ENCODE peak calls at places on chromosomes 5 and 9, in four cellular contexts. One of them, this sample, is unnamed.

GRCh38 chr5:145936401-145937131 is at the start of gene SH3RF2:
- DNase-seq in astrocyte of the hippocampus: peak
- DNase-seq in ecto neural progenitor cell: peak
- DNase-seq in tibial nerve: peak
- DNase-seq in this sample: peak

GRCh38 chr9:136135326-136136126 is 16.9 kb upstream of the TMEM250 start:
- DNase-seq in astrocyte of the hippocampus: no peak
- DNase-seq in ecto neural progenitor cell: no peak
- DNase-seq in tibial nerve: no peak
- DNase-seq in this sample: no peak

GRCh38 chr9:109914280-109915027 is 134.5 kb downstream of the PALM2AKAP2 start:
- DNase-seq in astrocyte of the hippocampus: peak
- DNase-seq in ecto neural progenitor cell: no peak
- DNase-seq in tibial nerve: no peak
- DNase-seq in this sample: peak

GRCh38 chr9:99690573-99690972 is 131.1 kb upstream of the NR4A3 start:
- DNase-seq in astrocyte of the hippocampus: peak
- DNase-seq in ecto neural progenitor cell: no peak
- DNase-seq in tibial nerve: peak
- DNase-seq in this sample: no peak

GRCh38 chr5:103561670-103562069 is 919 bp downstream of the NUDT12 start:
- DNase-seq in astrocyte of the hippocampus: peak
- DNase-seq in ecto neural progenitor cell: no peak
- DNase-seq in tibial nerve: no peak
- DNase-seq in this sample: no peak

GRCh38 chr9:25658587-25658986 is 19.7 kb downstream of the TUSC1 start:
- DNase-seq in astrocyte of the hippocampus: no peak
- DNase-seq in ecto neural progenitor cell: no peak
- DNase-seq in tibial nerve: no peak
- DNase-seq in this sample: no peak

GRCh38 chr5:10351199-10351881 is 2.2 kb upstream of the MARCHF6 start:
- DNase-seq in astrocyte of the hippocampus: peak
- DNase-seq in ecto neural progenitor cell: no peak
- DNase-seq in tibial nerve: no peak
- DNase-seq in this sample: peak

GRCh38 chr9:87007711-87008360 is 60.5 kb upstream of the GAS1 start:
- DNase-seq in astrocyte of the hippocampus: peak
- DNase-seq in ecto neural progenitor cell: no peak
- DNase-seq in tibial nerve: no peak
- DNase-seq in this sample: no peak

GRCh38 chr5:9774472-9775079 is 144.4 kb upstream of the TAS2R1 start:
- DNase-seq in astrocyte of the hippocampus: peak
- DNase-seq in ecto neural progenitor cell: no peak
- DNase-seq in tibial nerve: no peak
- DNase-seq in this sample: no peak

GRCh38 chr9:84140535-84141101 is 160.0 kb downstream of the RMI1 start:
- DNase-seq in astrocyte of the hippocampus: peak
- DNase-seq in ecto neural progenitor cell: peak
- DNase-seq in tibial nerve: no peak
- DNase-seq in this sample: no peak

GRCh38 chr5:39759696-39760095 is 334.9 kb upstream of the DAB2 start:
- DNase-seq in astrocyte of the hippocampus: no peak
- DNase-seq in ecto neural progenitor cell: no peak
- DNase-seq in tibial nerve: no peak
- DNase-seq in this sample: no peak

GRCh38 chr9:88722753-88723152 is 187.8 kb downstream of the NXNL2 start:
- DNase-seq in astrocyte of the hippocampus: peak
- DNase-seq in ecto neural progenitor cell: no peak
- DNase-seq in tibial nerve: no peak
- DNase-seq in this sample: no peak

GRCh38 chr9:121888438-121888775 is 204.7 kb downstream of the TTLL11 start:
- DNase-seq in astrocyte of the hippocampus: peak
- DNase-seq in ecto neural progenitor cell: no peak
- DNase-seq in tibial nerve: no peak
- DNase-seq in this sample: peak

GRCh38 chr9:22817181-22817580 is 370.6 kb downstream of the DMRTA1 start:
- DNase-seq in astrocyte of the hippocampus: peak
- DNase-seq in ecto neural progenitor cell: no peak
- DNase-seq in tibial nerve: no peak
- DNase-seq in this sample: peak

GRCh38 chr9:134208981-134209725 is 44.8 kb upstream of the RNU6ATAC start:
- DNase-seq in astrocyte of the hippocampus: no peak
- DNase-seq in ecto neural progenitor cell: no peak
- DNase-seq in tibial nerve: no peak
- DNase-seq in this sample: no peak

GRCh38 chr5:1937590-1937989 is 54.9 kb upstream of the IRX4 start:
- DNase-seq in astrocyte of the hippocampus: no peak
- DNase-seq in ecto neural progenitor cell: no peak
- DNase-seq in tibial nerve: no peak
- DNase-seq in this sample: no peak

GRCh38 chr9:71758785-71759184 is 9.5 kb downstream of the CEMIP2 start:
- DNase-seq in astrocyte of the hippocampus: peak
- DNase-seq in ecto neural progenitor cell: no peak
- DNase-seq in tibial nerve: no peak
- DNase-seq in this sample: no peak

GRCh38 chr9:68979538-68980314 is 34.2 kb downstream of the PRKACG start:
- DNase-seq in astrocyte of the hippocampus: no peak
- DNase-seq in ecto neural progenitor cell: no peak
- DNase-seq in tibial nerve: no peak
- DNase-seq in this sample: no peak

GRCh38 chr9:306907-307306 is 92.2 kb downstream of the DOCK8 start:
- DNase-seq in astrocyte of the hippocampus: no peak
- DNase-seq in ecto neural progenitor cell: no peak
- DNase-seq in tibial nerve: no peak
- DNase-seq in this sample: no peak